ENCODE peak calls at places on chromosomes 13 and 19, in eight cellular contexts. E, B, P, D, F, K, N and W are unnamed samples.

GRCh38 chr13:40126301-40127085 is 471.0 kb downstream of the COG6 start:
- DNase-seq in E (peak), B (no peak), P (no peak), D (no peak), F (no peak), K (no peak), N (no peak), W (no peak)

GRCh38 chr19:55591555-55591954 is 7.8 kb downstream of the FIZ1 start:
- DNase-seq in E (no peak), B (no peak), P (no peak), D (no peak), F (no peak), K (no peak), N (no peak), W (no peak)

GRCh38 chr13:85738696-85739320 is 60.4 kb downstream of the SLITRK6 start:
- DNase-seq in E (no peak), B (no peak), P (no peak), D (no peak), F (no peak), K (no peak), N (no peak), W (no peak)

GRCh38 chr19:58553799-58554493 is 959 bp downstream of the CHMP2A start:
- DNase-seq in E (no peak), B (no peak), P (no peak), D (no peak), F (peak), K (no peak), N (peak), W (no peak)

GRCh38 chr13:76425930-76426329 is 460.3 kb downstream of the KCTD12 start:
- DNase-seq in E (no peak), B (peak), P (no peak), D (no peak), F (no peak), K (no peak), N (no peak), W (no peak)

GRCh38 chr13:109509154-109509905 is 277.1 kb downstream of the IRS2 start:
- DNase-seq in E (no peak), B (no peak), P (no peak), D (no peak), F (no peak), K (no peak), N (no peak), W (no peak)

GRCh38 chr13:106772202-106772601 is 204.3 kb upstream of the ARGLU1 start:
- DNase-seq in E (no peak), B (no peak), P (no peak), D (no peak), F (no peak), K (no peak), N (no peak), W (no peak)

GRCh38 chr13:18964942-18965341 is 216.7 kb downstream of the TUBA3C start:
- DNase-seq in E (no peak), B (no peak), P (no peak), D (no peak), F (no peak), K (no peak), N (no peak), W (no peak)

GRCh38 chr13:97856001-97856675 is 97.3 kb upstream of the IPO5 start:
- DNase-seq in E (no peak), B (no peak), P (no peak), D (no peak), F (no peak), K (peak), N (peak), W (no peak)

GRCh38 chr19:13195678-13196077 is 45.5 kb downstream of the IER2 start:
- DNase-seq in E (peak), B (peak), P (peak), D (no peak), F (no peak), K (peak), N (peak), W (no peak)

GRCh38 chr13:82749551-82749950 is 1132.7 kb downstream of the SLITRK1 start:
- DNase-seq in E (no peak), B (no peak), P (no peak), D (no peak), F (no peak), K (no peak), N (no peak), W (no peak)

GRCh38 chr13:113588394-113589111 is 4.0 kb downstream of the TFDP1 start:
- DNase-seq in E (no peak), B (no peak), P (no peak), D (no peak), F (peak), K (no peak), N (no peak), W (no peak)

GRCh38 chr19:8654591-8655339 is 24.3 kb downstream of the NFILZ start:
- DNase-seq in E (peak), B (peak), P (peak), D (peak), F (no peak), K (peak), N (peak), W (peak)

GRCh38 chr13:100671389-100672182 is 3.0 kb downstream of the TMTC4 start:
- DNase-seq in E (no peak), B (no peak), P (no peak), D (no peak), F (no peak), K (no peak), N (no peak), W (no peak)

GRCh38 chr19:6362351-6362801 is 1.0 kb downstream of the CLPP start:
- DNase-seq in E (no peak), B (no peak), P (peak), D (no peak), F (no peak), K (no peak), N (no peak), W (no peak)

GRCh38 chr13:111325941-111326620 is 5.6 kb downstream of the TEX29 start:
- DNase-seq in E (no peak), B (no peak), P (no peak), D (no peak), F (peak), K (no peak), N (no peak), W (no peak)